ENCODE peak calls at places on chromosomes 13 and 19, in six cellular contexts. V is cerebellar cortex, Y is IMR-90, X is Caco-2, S is naive B cell, F is retinal pigment epithelial cell. Z is an unnamed sample.
A peak's percentile ranks its signal among the peaks of the same experiment; 100 is the strongest.

GRCh38 chr13:100986571-100986970 is 312.0 kb upstream of the TMTC4 start:
- DNase-seq in V (no peak), F (no peak), S (no peak), Y (no peak), X (no peak), Z (no peak)

GRCh38 chr13:33218020-33218419 is 67.5 kb downstream of the STARD13 start:
- DNase-seq in V (no peak), X (peak; percentile 88), F (no peak), S (no peak), Y (peak; percentile 71), Z (no peak)

GRCh38 chr19:45632468-45633196 is 6.6 kb downstream of the EML2 start:
- DNase-seq in V (peak; percentile 25), F (peak; percentile 66), Y (peak; percentile 89), X (peak; percentile 73), S (no peak), Z (peak; percentile 30)

GRCh38 chr13:24254151-24254810 is 55.1 kb upstream of the C1QTNF9 start:
- DNase-seq in X (no peak), F (no peak), V (no peak), Y (no peak), S (no peak), Z (no peak)

GRCh38 chr19:55487884-55488687 is at the start of gene SSC5D:
- DNase-seq in V (peak; percentile 43), X (no peak), F (no peak), S (no peak), Y (peak; percentile 26), Z (peak; percentile 46)

GRCh38 chr13:34730966-34731365 is 211.1 kb upstream of the NBEA start:
- DNase-seq in Y (no peak), V (no peak), X (no peak), F (peak; percentile 81), S (no peak), Z (no peak)

GRCh38 chr13:89982406-89983085 is 1364.9 kb upstream of the MIR17HG start:
- DNase-seq in V (no peak), X (no peak), S (no peak), Y (no peak), F (peak; percentile 33), Z (no peak)

GRCh38 chr19:13441810-13442512 is 64.3 kb downstream of the CACNA1A start:
- DNase-seq in V (peak; percentile 96), S (peak; percentile 18), F (no peak), Y (peak; percentile 51), X (peak; percentile 49), Z (peak; percentile 85)

GRCh38 chr13:25864936-25865335 is 186.9 kb downstream of the SHISA2 start:
- DNase-seq in Y (no peak), X (no peak), S (no peak), V (no peak), F (no peak), Z (no peak)

GRCh38 chr13:93959796-93960533 is 519.5 kb downstream of the DCT start:
- DNase-seq in F (no peak), V (no peak), S (no peak), Y (peak; percentile 46), X (no peak), Z (no peak)

GRCh38 chr19:33606556-33606955 is 15.2 kb upstream of the CHST8 start:
- DNase-seq in F (no peak), X (no peak), S (no peak), Y (no peak), V (no peak), Z (no peak)

GRCh38 chr13:109131698-109132257 is 502.4 kb downstream of the MYO16 start:
- DNase-seq in X (no peak), Y (peak; percentile 21), S (no peak), V (no peak), F (no peak), Z (no peak)

Z was measured in cerebellum.